ENCODE peak calls at places on chromosomes 13 and 19, in nine cellular contexts. One of them, this sample, is unnamed. For H3K36me3 and H3K27me3, the result is how much of the 10 kb centered on the place peaks cover.

GRCh38 chr13:22812793-22813192 is 368.0 kb upstream of the SGCG start:
- DNase-seq in pancreas: peak
- DNase-seq in Peyer's patch: no peak
- DNase-seq in GM06990: no peak
- DNase-seq in tibial artery: peak
- DNase-seq in adipocyte: no peak
- DNase-seq in H1: no peak
- DNase-seq in gastrocnemius medialis: peak
- DNase-seq in neuronal stem cell: no peak
- DNase-seq in this sample: no peak

GRCh38 chr19:43470288-43470687 is 4.9 kb upstream of the LYPD3 start:
- DNase-seq in pancreas: no peak
- DNase-seq in Peyer's patch: no peak
- DNase-seq in GM06990: no peak
- DNase-seq in tibial artery: no peak
- DNase-seq in adipocyte: peak
- DNase-seq in H1: no peak
- DNase-seq in gastrocnemius medialis: no peak
- DNase-seq in neuronal stem cell: no peak
- DNase-seq in this sample: no peak

GRCh38 chr13:54449922-54450321 is 1421.3 kb downstream of the OLFM4 start:
- DNase-seq in pancreas: no peak
- DNase-seq in Peyer's patch: no peak
- DNase-seq in GM06990: no peak
- DNase-seq in tibial artery: no peak
- DNase-seq in adipocyte: no peak
- DNase-seq in H1: no peak
- DNase-seq in gastrocnemius medialis: no peak
- DNase-seq in neuronal stem cell: no peak
- DNase-seq in this sample: peak

GRCh38 chr19:23527797-23528196 is 132.5 kb upstream of the ZNF91 start:
- DNase-seq in pancreas: no peak
- DNase-seq in Peyer's patch: no peak
- DNase-seq in GM06990: peak
- DNase-seq in tibial artery: no peak
- DNase-seq in adipocyte: no peak
- DNase-seq in H1: no peak
- DNase-seq in gastrocnemius medialis: no peak
- DNase-seq in neuronal stem cell: no peak
- DNase-seq in this sample: no peak

GRCh38 chr19:5837768-5838364 is 1.6 kb downstream of the FUT6 start:
- DNase-seq in pancreas: no peak
- DNase-seq in Peyer's patch: no peak
- DNase-seq in GM06990: no peak
- DNase-seq in tibial artery: no peak
- DNase-seq in adipocyte: no peak
- DNase-seq in H1: no peak
- DNase-seq in gastrocnemius medialis: no peak
- DNase-seq in neuronal stem cell: no peak
- DNase-seq in this sample: peak

GRCh38 chr13:97448503-97449251 is 14.7 kb downstream of the RAP2A start:
- DNase-seq in pancreas: no peak
- DNase-seq in Peyer's patch: no peak
- DNase-seq in GM06990: no peak
- DNase-seq in tibial artery: no peak
- DNase-seq in adipocyte: no peak
- DNase-seq in H1: no peak
- DNase-seq in gastrocnemius medialis: no peak
- DNase-seq in neuronal stem cell: no peak
- DNase-seq in this sample: no peak

GRCh38 chr13:28819748-28820098 is 416 bp upstream of the MTUS2 start:
- DNase-seq in pancreas: peak
- DNase-seq in Peyer's patch: peak
- DNase-seq in GM06990: peak
- DNase-seq in tibial artery: no peak
- DNase-seq in adipocyte: peak
- DNase-seq in H1: no peak
- DNase-seq in gastrocnemius medialis: no peak
- DNase-seq in neuronal stem cell: peak
- DNase-seq in this sample: peak

GRCh38 chr19:6680141-6680540 is 10.2 kb upstream of the TNFSF14 start:
- DNase-seq in pancreas: no peak
- DNase-seq in Peyer's patch: no peak
- DNase-seq in GM06990: no peak
- DNase-seq in tibial artery: no peak
- DNase-seq in adipocyte: no peak
- DNase-seq in H1: no peak
- DNase-seq in gastrocnemius medialis: no peak
- DNase-seq in neuronal stem cell: no peak
- DNase-seq in this sample: no peak

GRCh38 chr13:42740753-42741152 is 40.6 kb upstream of the FAM216B start:
- DNase-seq in pancreas: peak
- DNase-seq in Peyer's patch: no peak
- DNase-seq in GM06990: no peak
- DNase-seq in tibial artery: peak
- DNase-seq in adipocyte: no peak
- DNase-seq in H1: no peak
- DNase-seq in gastrocnemius medialis: peak
- DNase-seq in neuronal stem cell: no peak
- DNase-seq in this sample: no peak

GRCh38 chr13:60627071-60627686 is 230.2 kb downstream of the TDRD3 start:
- DNase-seq in pancreas: peak
- DNase-seq in Peyer's patch: no peak
- DNase-seq in GM06990: no peak
- DNase-seq in tibial artery: no peak
- DNase-seq in adipocyte: peak
- DNase-seq in H1: peak
- DNase-seq in gastrocnemius medialis: no peak
- DNase-seq in neuronal stem cell: peak
- DNase-seq in this sample: peak

GRCh38 chr19:20664917-20665781 is 3.8 kb upstream of the ZNF626 start:
- DNase-seq in pancreas: no peak
- DNase-seq in Peyer's patch: no peak
- DNase-seq in GM06990: no peak
- DNase-seq in tibial artery: peak
- DNase-seq in adipocyte: peak
- DNase-seq in H1: no peak
- DNase-seq in gastrocnemius medialis: peak
- DNase-seq in neuronal stem cell: peak
- DNase-seq in this sample: peak

DNA sequence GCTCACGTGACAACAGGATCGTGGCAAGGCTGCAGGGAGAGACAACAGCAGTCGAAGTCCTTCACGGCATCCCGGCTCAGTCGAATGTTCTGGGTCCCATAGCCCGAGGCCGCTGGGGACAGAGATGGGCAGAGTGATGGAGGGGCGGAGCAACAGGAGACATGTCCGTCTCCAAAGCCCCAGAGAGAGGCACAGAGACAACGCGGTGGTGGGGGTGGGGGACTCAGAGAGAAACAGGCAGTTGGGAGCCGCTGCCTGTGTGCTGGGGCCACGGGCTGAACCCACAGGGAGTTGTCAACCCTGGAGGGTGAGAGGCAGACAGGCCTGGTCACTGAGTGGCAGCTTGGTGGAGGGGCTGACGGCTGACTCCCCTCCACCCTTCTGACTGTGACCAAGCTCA is 20.4 kb downstream of the NOSIP start:
- DNase-seq in pancreas: no peak
- DNase-seq in Peyer's patch: no peak
- DNase-seq in GM06990: no peak
- DNase-seq in tibial artery: no peak
- DNase-seq in adipocyte: no peak
- DNase-seq in H1: no peak
- DNase-seq in gastrocnemius medialis: peak
- DNase-seq in neuronal stem cell: no peak
- DNase-seq in this sample: no peak
- H3K36me3 ChIP-seq in pancreas: under half
- H3K36me3 ChIP-seq in Peyer's patch: under half
- H3K36me3 ChIP-seq in GM06990: under half
- H3K36me3 ChIP-seq in tibial artery: under half
- H3K36me3 ChIP-seq in adipocyte: under half
- H3K36me3 ChIP-seq in H1: under half
- H3K36me3 ChIP-seq in gastrocnemius medialis: under half
- H3K36me3 ChIP-seq in neuronal stem cell: half or more
- H3K36me3 ChIP-seq in this sample: under half

DNA sequence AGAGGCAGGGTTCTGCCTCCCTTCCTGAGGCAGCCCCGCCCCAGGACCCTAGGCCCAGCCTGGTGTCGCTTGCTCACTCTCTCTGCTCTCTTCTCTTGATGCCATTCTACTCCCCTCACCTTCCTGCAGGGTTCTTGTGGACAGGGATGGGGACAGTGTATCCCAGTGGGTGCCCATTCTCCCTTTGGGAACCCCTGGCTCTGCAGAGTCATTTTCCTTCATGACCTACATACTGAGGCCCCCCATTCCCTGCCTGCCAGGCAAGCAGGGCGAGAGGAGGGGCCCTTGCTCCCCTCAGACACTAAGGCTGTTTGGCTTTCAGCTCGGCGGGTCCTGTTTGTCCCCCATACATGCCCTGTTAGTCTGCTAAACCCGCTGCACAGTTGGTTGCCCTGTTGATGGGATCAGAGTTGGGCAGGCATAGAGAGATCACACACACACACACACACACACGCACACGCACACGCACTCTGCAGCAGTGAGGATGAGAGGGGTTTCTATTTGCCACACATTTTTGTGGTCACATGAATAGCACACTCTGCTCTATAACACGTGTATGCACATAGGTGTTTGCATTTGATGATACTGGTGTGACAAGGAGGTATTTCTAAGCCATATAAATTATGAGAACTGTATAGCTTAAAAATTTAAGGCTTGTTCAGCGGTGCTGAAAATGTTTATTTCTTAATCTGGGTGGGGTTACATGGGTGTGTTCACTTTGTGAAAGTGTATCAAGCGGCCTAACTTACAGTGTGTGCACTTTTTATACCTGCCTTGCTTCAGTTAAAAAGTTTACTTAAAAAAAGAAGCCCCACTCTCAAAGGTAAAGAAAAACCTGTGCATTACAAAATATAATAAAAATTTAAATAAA is 20.3 kb downstream of the NFIX start:
- DNase-seq in pancreas: no peak
- DNase-seq in Peyer's patch: no peak
- DNase-seq in GM06990: no peak
- DNase-seq in tibial artery: no peak
- DNase-seq in adipocyte: no peak
- DNase-seq in H1: no peak
- DNase-seq in gastrocnemius medialis: no peak
- DNase-seq in neuronal stem cell: no peak
- DNase-seq in this sample: peak
- H3K4me3 ChIP-seq in pancreas: no peak
- H3K4me3 ChIP-seq in Peyer's patch: no peak
- H3K4me3 ChIP-seq in GM06990: no peak
- H3K4me3 ChIP-seq in tibial artery: no peak
- H3K4me3 ChIP-seq in adipocyte: peak
- H3K4me3 ChIP-seq in H1: no peak
- H3K4me3 ChIP-seq in gastrocnemius medialis: peak
- H3K4me3 ChIP-seq in neuronal stem cell: no peak
- H3K4me3 ChIP-seq in this sample: no peak

GRCh38 chr19:415292-415691 is 6.3 kb upstream of the C2CD4C start:
- DNase-seq in pancreas: no peak
- DNase-seq in Peyer's patch: no peak
- DNase-seq in GM06990: no peak
- DNase-seq in tibial artery: no peak
- DNase-seq in adipocyte: no peak
- DNase-seq in H1: no peak
- DNase-seq in gastrocnemius medialis: no peak
- DNase-seq in neuronal stem cell: no peak
- DNase-seq in this sample: no peak
- H3K27me3 ChIP-seq in pancreas: under half
- H3K27me3 ChIP-seq in Peyer's patch: under half
- H3K27me3 ChIP-seq in GM06990: under half
- H3K27me3 ChIP-seq in tibial artery: under half
- H3K27me3 ChIP-seq in adipocyte: under half
- H3K27me3 ChIP-seq in H1: under half
- H3K27me3 ChIP-seq in gastrocnemius medialis: under half
- H3K27me3 ChIP-seq in neuronal stem cell: under half
- H3K27me3 ChIP-seq in this sample: under half

GRCh38 chr19:10362259-10362658 is 18.1 kb downstream of the TYK2 start:
- DNase-seq in pancreas: no peak
- DNase-seq in Peyer's patch: no peak
- DNase-seq in GM06990: no peak
- DNase-seq in tibial artery: no peak
- DNase-seq in adipocyte: no peak
- DNase-seq in H1: no peak
- DNase-seq in gastrocnemius medialis: no peak
- DNase-seq in neuronal stem cell: no peak
- DNase-seq in this sample: peak
- H3K36me3 ChIP-seq in pancreas: under half
- H3K36me3 ChIP-seq in Peyer's patch: under half
- H3K36me3 ChIP-seq in GM06990: half or more
- H3K36me3 ChIP-seq in tibial artery: half or more
- H3K36me3 ChIP-seq in adipocyte: half or more
- H3K36me3 ChIP-seq in H1: under half
- H3K36me3 ChIP-seq in gastrocnemius medialis: under half
- H3K36me3 ChIP-seq in neuronal stem cell: half or more
- H3K36me3 ChIP-seq in this sample: under half

GRCh38 chr19:3048190-3048533 is 14.1 kb downstream of the TLE5 start:
- DNase-seq in pancreas: no peak
- DNase-seq in Peyer's patch: no peak
- DNase-seq in GM06990: no peak
- DNase-seq in tibial artery: no peak
- DNase-seq in adipocyte: no peak
- DNase-seq in H1: no peak
- DNase-seq in gastrocnemius medialis: no peak
- DNase-seq in neuronal stem cell: no peak
- DNase-seq in this sample: no peak
- H3K4me3 ChIP-seq in pancreas: no peak
- H3K4me3 ChIP-seq in Peyer's patch: peak
- H3K4me3 ChIP-seq in GM06990: no peak
- H3K4me3 ChIP-seq in tibial artery: no peak
- H3K4me3 ChIP-seq in adipocyte: no peak
- H3K4me3 ChIP-seq in H1: no peak
- H3K4me3 ChIP-seq in gastrocnemius medialis: no peak
- H3K4me3 ChIP-seq in neuronal stem cell: no peak
- H3K4me3 ChIP-seq in this sample: no peak

DNA sequence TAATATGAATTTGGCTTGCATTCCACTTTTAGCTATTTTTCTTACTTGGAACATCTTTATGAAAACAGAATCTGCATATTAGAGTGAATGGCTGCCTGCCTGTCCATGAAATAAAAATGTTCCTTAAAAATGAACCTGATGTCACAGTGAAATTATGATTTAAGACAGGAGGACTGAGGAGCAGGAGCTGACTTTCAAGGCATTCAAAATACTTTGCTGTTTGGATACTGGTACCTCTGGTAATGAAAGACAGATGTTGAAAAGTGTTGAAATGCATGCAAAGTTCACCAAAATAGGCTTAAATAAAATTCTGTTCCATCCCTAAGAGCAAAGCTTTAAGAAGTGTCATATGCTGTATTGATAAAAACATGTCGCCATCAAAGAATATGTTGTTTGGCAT is 1.7 kb downstream of the ARHGEF7 start:
- DNase-seq in pancreas: no peak
- DNase-seq in Peyer's patch: no peak
- DNase-seq in GM06990: no peak
- DNase-seq in tibial artery: no peak
- DNase-seq in adipocyte: peak
- DNase-seq in H1: no peak
- DNase-seq in gastrocnemius medialis: no peak
- DNase-seq in neuronal stem cell: no peak
- DNase-seq in this sample: no peak
- H3K27me3 ChIP-seq in pancreas: under half
- H3K27me3 ChIP-seq in Peyer's patch: under half
- H3K27me3 ChIP-seq in GM06990: under half
- H3K27me3 ChIP-seq in tibial artery: under half
- H3K27me3 ChIP-seq in adipocyte: under half
- H3K27me3 ChIP-seq in H1: under half
- H3K27me3 ChIP-seq in gastrocnemius medialis: under half
- H3K27me3 ChIP-seq in neuronal stem cell: under half
- H3K27me3 ChIP-seq in this sample: under half

GRCh38 chr19:18013621-18014111 is 5.7 kb downstream of the ARRDC2 start:
- DNase-seq in pancreas: no peak
- DNase-seq in Peyer's patch: no peak
- DNase-seq in GM06990: no peak
- DNase-seq in tibial artery: no peak
- DNase-seq in adipocyte: no peak
- DNase-seq in H1: no peak
- DNase-seq in gastrocnemius medialis: peak
- DNase-seq in neuronal stem cell: no peak
- DNase-seq in this sample: peak
- H3K36me3 ChIP-seq in pancreas: under half
- H3K36me3 ChIP-seq in Peyer's patch: under half
- H3K36me3 ChIP-seq in GM06990: under half
- H3K36me3 ChIP-seq in tibial artery: half or more
- H3K36me3 ChIP-seq in adipocyte: under half
- H3K36me3 ChIP-seq in H1: under half
- H3K36me3 ChIP-seq in gastrocnemius medialis: under half
- H3K36me3 ChIP-seq in neuronal stem cell: under half
- H3K36me3 ChIP-seq in this sample: under half